ENCODE peak calls at places on chromosomes 11 and 22, in nine cellular contexts. C, J, W, V, D, Y, I, F and G are unnamed samples.

GRCh38 chr11:123628936-123629683 is 25.3 kb downstream of the SCN3B start:
- DNase-seq in C (peak), J (peak), W (no peak), V (peak), D (no peak), Y (peak), I (no peak), F (peak), G (no peak)

GRCh38 chr11:119273721-119274120 is 43.2 kb downstream of the MCAM start:
- DNase-seq in C (no peak), J (no peak), W (no peak), V (no peak), D (no peak), Y (no peak), I (no peak), F (no peak), G (no peak)

GRCh38 chr11:86460461-86461404 is 86.0 kb downstream of the CCDC81 start:
- DNase-seq in C (no peak), J (peak), W (no peak), V (no peak), D (no peak), Y (peak), I (no peak), F (no peak), G (no peak)

GRCh38 chr11:30610628-30611027 is 24.5 kb upstream of the MPPED2 start:
- DNase-seq in C (no peak), J (no peak), W (no peak), V (no peak), D (no peak), Y (no peak), I (no peak), F (no peak), G (no peak)

GRCh38 chr11:64809781-64810241 is 540 bp downstream of the MEN1 start:
- DNase-seq in C (no peak), J (peak), W (peak), V (no peak), D (peak), Y (peak), I (no peak), F (no peak), G (peak)

GRCh38 chr11:130549393-130549999 is 101.1 kb downstream of the ADAMTS15 start:
- DNase-seq in C (no peak), J (peak), W (no peak), V (no peak), D (no peak), Y (peak), I (no peak), F (no peak), G (no peak)

GRCh38 chr11:121894581-121894980 is 221.4 kb downstream of the BLID start:
- DNase-seq in C (no peak), J (no peak), W (no peak), V (peak), D (no peak), Y (peak), I (no peak), F (no peak), G (no peak)

GRCh38 chr11:69640995-69641581 is at the start of gene CCND1:
- DNase-seq in C (peak), J (peak), W (peak), V (peak), D (peak), Y (peak), I (peak), F (peak), G (peak)

GRCh38 chr11:65182258-65183170 is 786 bp downstream of the CAPN1 start:
- DNase-seq in C (peak), J (peak), W (peak), V (peak), D (no peak), Y (peak), I (no peak), F (peak), G (peak)

GRCh38 chr11:104106136-104106754 is 57.7 kb downstream of the PDGFD start:
- DNase-seq in C (no peak), J (peak), W (no peak), V (peak), D (no peak), Y (peak), I (peak), F (no peak), G (no peak)

DNA sequence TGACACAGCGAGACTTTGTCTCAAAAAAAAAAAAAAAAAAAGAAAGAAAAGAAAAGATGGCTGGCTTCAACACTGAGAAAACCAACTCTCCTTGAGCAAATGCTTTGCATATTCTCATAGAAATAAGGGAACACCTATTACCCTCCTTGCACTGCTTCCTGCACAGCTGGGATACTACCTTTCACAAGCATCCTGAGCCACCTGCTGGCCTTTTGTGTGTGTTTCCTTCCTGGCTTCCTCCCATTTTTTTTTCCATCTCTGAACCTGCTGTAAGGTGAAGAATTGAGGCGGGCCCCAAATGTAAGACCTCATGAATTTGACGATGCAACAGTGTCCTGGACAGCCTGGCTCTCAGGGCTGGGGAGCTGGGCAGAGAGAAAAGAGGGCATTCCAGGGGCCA is 1.9 kb upstream of the RFPL3 start:
- DNase-seq in C (no peak), J (no peak), W (no peak), V (no peak), D (no peak), Y (peak), I (no peak), F (no peak), G (no peak)
- TF ChIP-seq CTCF in C (no peak), J (no peak), W (no peak), V (no peak), D (no peak), Y (peak), I (no peak), F (no peak), G (no peak)

DNA sequence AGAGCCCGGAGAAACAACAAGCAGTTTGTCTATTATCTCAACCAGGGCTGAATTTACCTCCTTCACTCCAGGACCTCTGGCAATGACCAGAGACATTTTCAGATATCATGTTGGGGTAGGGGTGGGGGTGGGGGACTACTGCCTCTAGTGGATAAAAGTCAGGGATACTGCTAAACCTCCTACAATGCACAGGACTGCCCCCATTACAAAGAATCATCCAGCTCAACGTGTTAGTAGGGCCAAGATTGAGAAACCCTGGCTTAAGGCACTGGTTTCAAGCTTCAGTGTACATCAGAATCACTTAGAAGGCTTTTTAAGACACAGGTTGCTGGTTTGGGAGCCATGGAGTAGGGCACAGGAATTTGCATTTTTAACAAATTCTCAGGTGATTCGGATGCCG is 124.0 kb downstream of the APIP start:
- DNase-seq in C (no peak), J (no peak), W (no peak), V (no peak), D (no peak), Y (no peak), I (no peak), F (no peak), G (no peak)
- TF ChIP-seq CTCF in C (no peak), J (no peak), W (no peak), V (no peak), D (no peak), Y (no peak), I (no peak), F (no peak), G (no peak)

DNA sequence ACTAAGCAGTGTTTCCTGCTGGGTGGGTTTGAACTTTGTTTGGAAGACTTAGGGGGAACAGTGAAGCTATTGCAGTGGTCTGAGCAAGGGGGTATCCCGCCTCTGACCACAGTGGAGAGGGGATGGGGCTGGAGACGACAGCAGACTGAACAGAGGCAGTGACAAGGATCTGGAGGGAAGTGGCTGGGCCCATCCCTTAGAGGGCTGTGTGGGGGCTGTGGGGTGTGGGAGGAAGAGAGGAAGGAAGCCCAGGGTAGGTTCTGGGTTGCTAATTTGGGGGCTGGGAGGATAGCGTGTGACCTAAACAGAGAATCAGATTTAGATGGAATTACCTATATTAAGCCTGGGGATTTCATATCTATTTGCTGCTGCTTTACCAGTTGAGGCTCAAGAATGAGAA is 70.7 kb downstream of the BMAL1 start:
- DNase-seq in C (no peak), J (no peak), W (no peak), V (no peak), D (no peak), Y (no peak), I (no peak), F (no peak), G (no peak)
- TF ChIP-seq CTCF in C (no peak), J (no peak), W (no peak), V (no peak), D (no peak), Y (no peak), I (no peak), F (no peak), G (no peak)

GRCh38 chr11:124839051-124839971 is 25.9 kb upstream of the ROBO3 start:
- DNase-seq in C (no peak), J (peak), W (peak), V (no peak), D (peak), Y (no peak), I (no peak), F (no peak), G (no peak)
- TF ChIP-seq CTCF in C (no peak), J (no peak), W (no peak), V (no peak), D (no peak), Y (no peak), I (no peak), F (no peak), G (no peak)

GRCh38 chr22:38835888-38836301 is 7.9 kb downstream of the NPTXR start:
- DNase-seq in C (no peak), J (no peak), W (no peak), V (peak), D (no peak), Y (peak), I (no peak), F (no peak), G (no peak)
- TF ChIP-seq CTCF in C (no peak), J (no peak), W (no peak), V (no peak), D (no peak), Y (no peak), I (no peak), F (no peak), G (no peak)

DNA sequence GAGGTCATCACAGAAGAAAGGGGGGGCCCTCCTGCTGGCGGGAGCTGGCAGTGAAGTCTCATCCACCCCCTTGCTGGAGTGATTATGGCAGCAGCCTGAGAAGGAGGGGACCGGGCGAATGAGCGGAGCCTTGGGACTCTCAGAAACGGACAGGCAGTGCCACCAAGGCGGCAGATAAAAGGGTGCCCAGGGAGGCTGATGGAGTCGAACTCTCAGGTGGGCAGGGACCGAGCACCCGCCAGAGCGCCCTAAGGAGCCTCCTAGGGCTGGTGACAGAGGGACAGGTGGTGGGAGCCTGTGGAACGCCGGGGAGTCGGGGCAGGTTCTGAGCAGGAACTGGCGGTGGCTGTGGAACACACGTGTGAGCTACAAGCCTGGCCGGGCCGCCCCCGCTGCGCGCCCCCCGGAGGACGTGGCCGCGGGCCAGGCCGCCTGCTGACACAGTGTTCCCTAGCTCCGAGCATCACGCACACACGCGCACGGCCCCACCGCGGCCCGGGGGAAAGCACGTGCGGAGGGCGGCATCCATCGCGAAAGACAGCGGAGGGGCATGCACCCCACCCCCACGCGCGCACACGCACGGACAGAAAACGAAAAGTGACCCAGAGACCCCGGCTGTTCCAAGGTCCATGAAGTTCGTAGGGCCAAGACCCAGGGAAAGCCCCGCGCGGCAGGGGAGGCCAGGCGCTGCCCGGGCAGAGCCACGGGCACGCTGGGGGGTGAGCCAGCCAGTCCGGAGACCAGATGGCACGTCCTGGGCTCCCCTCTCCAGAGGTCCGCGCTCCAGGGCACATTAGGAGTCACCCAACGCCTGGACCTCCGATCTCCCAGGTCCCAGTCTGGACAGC is 1.0 kb downstream of the VWCE start:
- DNase-seq in C (peak), J (peak), W (peak), V (peak), D (peak), Y (peak), I (no peak), F (peak), G (peak)
- TF ChIP-seq CTCF in C (no peak), J (no peak), W (no peak), V (peak), D (peak), Y (no peak), I (peak), F (no peak), G (no peak)

DNA sequence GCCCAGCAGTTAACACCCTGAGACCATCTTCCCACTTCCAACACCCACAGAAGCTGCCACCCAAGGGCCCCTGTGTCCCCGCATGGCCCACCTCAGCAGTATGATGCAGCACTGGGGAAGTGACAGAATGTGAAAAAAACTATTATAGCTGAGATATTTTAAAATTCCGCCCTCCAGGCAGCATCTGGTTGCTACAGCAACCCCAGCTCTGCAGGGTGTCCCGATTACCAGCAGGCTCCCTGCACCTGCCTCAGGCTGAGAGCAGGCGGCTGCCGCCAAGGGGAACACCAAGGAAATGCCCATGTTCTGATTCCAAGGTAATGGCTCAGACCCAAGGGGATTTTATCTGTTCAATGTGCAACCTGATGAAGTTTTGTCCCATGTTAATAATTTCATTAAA is 10.5 kb upstream of the TMEM121B start:
- DNase-seq in C (no peak), J (no peak), W (peak), V (no peak), D (no peak), Y (peak), I (no peak), F (no peak), G (no peak)
- TF ChIP-seq CTCF in C (no peak), J (no peak), W (no peak), V (no peak), D (no peak), Y (peak), I (no peak), F (no peak), G (no peak)